ENCODE peak calls at places on chromosome 11, in four cellular contexts. Q is IMR-90, X is H9, A is mesendoderm. O is an unnamed sample.

GRCh38 chr11:106585061-106585460 is 433.2 kb downstream of the GUCY1A2 start:
- DNase-seq in X (peak), Q (peak), A (peak), O (peak)

GRCh38 chr11:44351898-44352498 is 42.1 kb upstream of the ALX4 start:
- DNase-seq in Q (no peak), X (no peak), A (peak), O (no peak)

GRCh38 chr11:108587109-108587508 is 6.5 kb downstream of the EXPH5 start:
- DNase-seq in A (no peak), Q (no peak), X (no peak), O (no peak)

GRCh38 chr11:118057424-118058145 is 19.3 kb upstream of the TMPRSS4 start:
- DNase-seq in X (no peak), Q (no peak), A (no peak), O (no peak)

GRCh38 chr11:67544591-67545242 is 21.5 kb upstream of the CABP2 start:
- DNase-seq in A (no peak), Q (no peak), X (no peak), O (no peak)

GRCh38 chr11:111823131-111823530 is 48.2 kb downstream of the ALG9 start:
- DNase-seq in X (no peak), A (no peak), Q (no peak), O (no peak)

GRCh38 chr11:35539781-35540281 is 14.4 kb upstream of the PAMR1 start:
- DNase-seq in X (no peak), A (no peak), Q (peak), O (no peak)

GRCh38 chr11:64245401-64245796 is 1.3 kb downstream of the PPP1R14B start:
- DNase-seq in A (no peak), Q (no peak), X (no peak), O (no peak)

GRCh38 chr11:79088967-79089366 is 351.9 kb downstream of the TENM4 start:
- DNase-seq in X (no peak), A (peak), Q (no peak), O (no peak)
- H3K56ac ChIP-seq in X (no peak), A (peak), Q (no peak), O (no peak)

DNA sequence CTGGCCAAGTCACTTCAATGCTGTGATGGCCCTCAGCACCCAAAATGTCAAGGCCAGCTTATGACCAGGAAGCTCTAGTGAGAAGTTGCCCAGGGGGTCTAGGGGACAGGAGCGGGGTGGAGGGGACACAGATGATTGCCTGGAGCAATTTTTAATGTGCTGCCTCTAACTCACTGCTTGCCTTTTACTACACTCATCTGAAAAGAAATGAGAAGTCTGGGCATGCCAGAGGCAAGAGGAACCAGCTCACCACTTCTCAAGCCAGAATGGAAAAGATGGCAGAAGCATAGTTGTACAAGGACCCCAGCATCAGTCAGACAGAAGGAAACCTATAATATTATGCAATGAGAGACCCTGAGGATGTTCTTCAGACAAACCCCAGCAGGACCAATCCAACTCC is 2.0 kb downstream of the SMCO4 start:
- DNase-seq in Q (no peak), X (no peak), A (no peak), O (no peak)
- H3K56ac ChIP-seq in Q (no peak), X (no peak), A (no peak), O (no peak)

GRCh38 chr11:77413850-77414249 is 60.0 kb downstream of the PAK1 start:
- DNase-seq in A (peak), X (peak), Q (no peak), O (no peak)

GRCh38 chr11:77418155-77418980 is 55.5 kb downstream of the PAK1 start:
- DNase-seq in Q (no peak), A (no peak), X (no peak), O (no peak)

GRCh38 chr11:77412814-77413213 is 61.1 kb downstream of the PAK1 start:
- DNase-seq in X (no peak), Q (no peak), A (peak), O (no peak)

GRCh38 chr11:77418981-77419592 is 54.8 kb downstream of the PAK1 start:
- DNase-seq in A (no peak), Q (no peak), X (no peak), O (no peak)

GRCh38 chr11:77416357-77416756 is 57.5 kb downstream of the PAK1 start:
- DNase-seq in X (no peak), Q (no peak), A (no peak), O (no peak)
- H3K56ac ChIP-seq in X (no peak), Q (no peak), A (no peak), O (no peak)

DNA sequence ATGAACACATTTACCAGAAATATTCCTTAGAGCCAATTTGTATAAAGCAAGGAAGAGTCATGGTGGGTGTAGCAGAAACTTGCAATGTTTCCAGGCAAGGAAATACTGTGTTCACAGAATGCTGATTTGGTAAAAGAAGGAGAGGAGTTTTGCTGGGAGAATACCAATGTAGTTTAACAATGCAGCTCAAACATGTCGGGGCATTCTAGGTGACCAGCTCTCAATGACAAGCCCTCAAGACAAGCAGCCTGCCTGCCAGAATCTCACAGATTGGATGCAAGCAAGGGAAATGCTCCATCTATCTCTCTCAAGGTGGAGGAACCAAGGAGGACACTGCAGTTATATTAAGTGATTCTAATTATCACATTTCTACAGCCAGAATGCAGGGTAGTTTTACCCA is 190.4 kb downstream of the MAML2 start:
- DNase-seq in X (no peak), A (no peak), Q (no peak), O (no peak)
- H3K56ac ChIP-seq in X (no peak), A (no peak), Q (no peak), O (no peak)

DNA sequence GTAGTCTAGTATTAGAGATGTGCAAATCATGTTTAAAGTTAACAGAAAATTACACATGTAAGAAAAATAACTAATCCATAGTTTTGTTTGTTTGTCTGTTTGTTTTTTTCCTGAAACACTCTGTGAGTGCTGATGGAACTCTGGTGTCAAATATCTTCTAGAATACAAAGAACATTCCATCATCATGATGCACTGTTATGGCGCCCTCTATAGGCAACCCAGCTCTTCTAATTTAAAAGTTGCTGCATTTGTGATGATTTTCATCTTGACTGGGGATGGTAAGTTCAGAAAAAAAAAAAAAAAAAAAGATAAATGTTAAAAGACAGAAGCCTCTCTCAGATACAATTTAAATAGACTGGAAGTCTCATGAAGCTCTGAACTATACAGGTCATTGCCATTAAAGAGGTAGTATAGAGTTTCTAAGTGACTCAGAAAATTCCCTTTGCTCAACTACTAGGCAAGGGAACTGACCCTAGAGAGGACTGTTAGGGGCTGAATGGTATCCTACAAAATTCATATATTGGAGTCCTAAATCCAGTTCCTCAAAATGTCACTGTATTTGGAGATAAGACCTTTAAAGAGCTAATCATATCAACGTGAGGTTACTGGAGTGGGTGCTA is 597.2 kb upstream of the ANO3 start:
- DNase-seq in X (no peak), Q (peak), A (peak), O (no peak)
- H3K56ac ChIP-seq in X (no peak), Q (no peak), A (no peak), O (no peak)

GRCh38 chr11:119716475-119717057 is 12.4 kb downstream of the NECTIN1 start:
- DNase-seq in A (no peak), X (no peak), Q (peak), O (no peak)
- H3K56ac ChIP-seq in A (no peak), X (no peak), Q (no peak), O (no peak)